ENCODE peak calls at places on chromosomes 6 and 20, in six cellular contexts. C is psoas muscle, Q is lower lobe of right lung, G is ovary, J is cardiac muscle cell, L is IMR-90. W is an unnamed sample.

GRCh38 chr6:149403534-149403933 is 3.5 kb downstream of the SUMO4 start:
- DNase-seq in G (no peak), L (no peak), J (no peak), Q (no peak), C (no peak), W (no peak)

GRCh38 chr6:105642708-105643107 is 239.8 kb upstream of the PREP start:
- DNase-seq in G (no peak), Q (no peak), C (no peak), L (peak; percentile 33), J (no peak), W (no peak)

GRCh38 chr6:124040655-124041054 is 237.0 kb downstream of the NKAIN2 start:
- DNase-seq in Q (no peak), C (no peak), G (no peak), J (no peak), L (no peak), W (no peak)

GRCh38 chr6:27791182-27791939 is 120.8 kb downstream of the OR2B2 start:
- DNase-seq in C (peak; percentile 46), G (peak; percentile 68), Q (no peak), L (peak; percentile 87), J (peak; percentile 10), W (peak; percentile 58)

GRCh38 chr20:23362392-23363256 is 642 bp downstream of the GZF1 start:
- DNase-seq in J (peak; percentile 76), L (peak; percentile 28), G (no peak), Q (peak; percentile 80), C (peak; percentile 64), W (peak; percentile 84)

GRCh38 chr20:9945406-9945805 is 89.4 kb upstream of the ANKEF1 start:
- DNase-seq in L (peak; percentile 2), Q (no peak), J (no peak), C (no peak), G (no peak), W (no peak)

GRCh38 chr20:7654231-7654630 is 286.0 kb downstream of the HAO1 start:
- DNase-seq in J (no peak), G (no peak), L (no peak), Q (no peak), C (no peak), W (no peak)

GRCh38 chr6:120357447-120357846 is 976.8 kb downstream of the TBC1D32 start:
- DNase-seq in C (no peak), L (no peak), J (no peak), Q (no peak), G (no peak), W (no peak)

GRCh38 chr20:19973920-19974620 is 43.1 kb upstream of the NAA20 start:
- DNase-seq in C (peak; percentile 78), L (peak; percentile 81), J (no peak), Q (peak; percentile 71), G (peak; percentile 67), W (peak; percentile 89)
- H3K4me3 ChIP-seq in C (peak overlapping the region; percentile 64), L (peak overlapping the region; percentile 71), J (no peak overlapping the region), Q (peak overlapping the region; percentile 66), G (no peak overlapping the region), W (peak overlapping the region; percentile 40)

DNA sequence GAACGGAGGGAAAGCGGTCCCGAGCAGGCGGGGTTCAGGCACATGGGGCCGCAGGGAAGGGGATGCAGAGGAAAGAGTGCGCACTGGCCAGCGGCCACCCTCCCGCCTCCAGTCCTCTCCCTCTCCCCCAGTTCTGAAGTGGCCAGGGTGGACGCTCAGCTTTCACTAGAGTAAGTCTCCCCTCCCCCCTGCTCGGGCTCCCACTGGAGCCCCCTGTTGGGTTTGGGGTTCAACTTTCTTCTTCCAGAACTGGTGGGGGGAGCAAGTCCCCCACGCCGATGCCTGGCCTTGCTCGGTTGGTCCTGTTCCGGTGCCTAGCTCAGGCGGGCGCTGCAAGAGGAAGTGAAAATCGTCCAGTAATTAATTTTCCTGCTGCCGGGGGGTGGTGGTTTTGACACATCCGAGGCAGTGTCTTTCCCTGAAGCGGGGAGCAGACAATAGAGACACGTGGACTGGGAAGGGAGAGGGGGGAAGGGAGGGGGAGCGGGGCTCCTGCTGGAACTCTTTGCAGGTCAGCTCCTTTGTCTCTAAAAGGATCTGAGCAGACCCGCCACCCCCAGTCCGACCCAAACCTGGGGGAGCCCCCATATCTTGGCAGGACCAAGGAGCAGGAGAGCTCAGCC is 824 bp upstream of the SCRT2 start:
- DNase-seq in C (no peak), Q (no peak), L (no peak), J (no peak), G (no peak), W (peak; percentile 63)
- H3K27me3 ChIP-seq in C (peaks cover 48% of the 10 kb centered on the region), Q (peaks cover 81% of the 10 kb centered on the region), L (peaks cover 54% of the 10 kb centered on the region), J (peaks cover 68% of the 10 kb centered on the region), G (no peaks in the 10 kb centered on the region), W (no peaks in the 10 kb centered on the region)

DNA sequence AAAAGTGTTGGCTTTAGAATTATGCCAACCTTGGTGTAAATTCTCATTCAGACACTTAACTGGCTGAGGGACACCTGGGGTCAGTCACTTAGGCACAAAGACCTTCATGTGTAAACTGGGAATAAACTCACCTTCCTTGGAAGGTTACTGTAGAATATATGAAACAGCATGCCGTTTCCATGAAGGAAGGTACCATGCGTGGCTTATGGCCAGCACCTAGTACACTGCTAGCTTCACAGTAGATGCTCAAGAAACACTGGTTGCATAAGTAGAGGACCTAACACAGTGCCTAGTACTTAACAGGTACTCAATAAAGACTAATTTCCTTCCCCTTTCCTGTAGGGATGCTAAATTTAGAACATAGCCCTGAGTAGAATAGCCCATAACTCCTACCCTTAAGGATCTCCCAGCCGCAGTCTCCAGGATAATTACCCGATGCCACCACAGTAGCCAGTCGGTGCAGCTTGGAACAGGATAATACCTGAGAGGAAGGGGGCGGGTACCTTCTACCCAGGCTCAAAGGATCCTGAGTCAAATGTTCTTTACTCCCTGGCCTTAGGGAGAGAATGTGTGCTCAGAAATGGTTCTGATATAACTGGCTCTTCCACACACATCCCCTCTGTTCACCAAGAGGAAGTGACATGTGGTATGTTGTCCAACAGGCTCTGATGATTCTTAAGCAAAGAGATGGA is 3.6 kb downstream of the BCL2L1 start:
- DNase-seq in G (no peak), J (no peak), Q (no peak), C (no peak), L (no peak), W (no peak)
- H3K4me3 ChIP-seq in G (no peak overlapping the region), J (no peak overlapping the region), Q (peak overlapping the region; percentile 98), C (peak overlapping the region; percentile 85), L (no peak overlapping the region), W (peak overlapping the region; percentile 98)

GRCh38 chr20:63176448-63177133 is 39.3 kb downstream of the YTHDF1 start:
- DNase-seq in G (no peak), L (no peak), C (no peak), Q (no peak), J (no peak), W (no peak)
- H3K27me3 ChIP-seq in G (peaks cover 7% of the 10 kb centered on the region), L (peaks cover 91% of the 10 kb centered on the region), C (peaks cover 92% of the 10 kb centered on the region), Q (peaks cover 90% of the 10 kb centered on the region), J (peaks cover 100% of the 10 kb centered on the region), W (no peaks in the 10 kb centered on the region)

GRCh38 chr6:12313311-12313991 is 23.3 kb downstream of the EDN1 start:
- DNase-seq in G (no peak), J (peak; percentile 28), L (no peak), Q (no peak), C (no peak), W (no peak)
- H3K4me3 ChIP-seq in G (no peak overlapping the region), J (no peak overlapping the region), L (no peak overlapping the region), Q (no peak overlapping the region), C (no peak overlapping the region), W (no peak overlapping the region)

DNA sequence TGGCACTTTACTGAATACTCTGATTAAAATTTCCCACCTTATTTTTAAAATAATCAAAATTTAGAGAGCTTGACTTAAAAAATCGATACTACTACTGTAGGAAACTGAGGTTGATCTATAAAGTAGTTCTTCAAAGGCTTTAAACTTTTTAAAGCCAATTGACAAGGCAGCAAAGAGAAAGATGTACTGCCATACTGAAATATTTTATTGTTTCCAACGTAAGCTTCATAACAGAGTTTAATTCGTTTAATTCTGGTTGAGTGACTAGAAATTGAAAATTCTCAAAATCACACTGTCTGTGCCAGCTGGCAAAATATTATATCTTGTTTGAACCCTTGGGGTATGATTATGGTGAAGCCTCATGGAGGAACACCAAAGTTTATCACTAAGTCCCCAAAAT is 207.6 kb downstream of the UNC5CL start:
- DNase-seq in J (no peak), G (no peak), L (no peak), C (no peak), Q (no peak), W (no peak)
- H3K27me3 ChIP-seq in J (no peaks in the 10 kb centered on the region), G (no peaks in the 10 kb centered on the region), L (peaks cover 2% of the 10 kb centered on the region), C (no peaks in the 10 kb centered on the region), Q (peaks cover 10% of the 10 kb centered on the region), W (peaks cover 2% of the 10 kb centered on the region)

GRCh38 chr6:42781546-42781810 is 374 bp upstream of the BICRAL start:
- DNase-seq in C (no peak), G (no peak), L (peak; percentile 30), Q (no peak), J (peak; percentile 11), W (no peak)
- H3K4me3 ChIP-seq in C (peak overlapping the region; percentile 90), G (peak overlapping the region; percentile 67), L (peak overlapping the region; percentile 96), Q (peak overlapping the region; percentile 73), J (peak overlapping the region; percentile 98), W (peak overlapping the region; percentile 86)

DNA sequence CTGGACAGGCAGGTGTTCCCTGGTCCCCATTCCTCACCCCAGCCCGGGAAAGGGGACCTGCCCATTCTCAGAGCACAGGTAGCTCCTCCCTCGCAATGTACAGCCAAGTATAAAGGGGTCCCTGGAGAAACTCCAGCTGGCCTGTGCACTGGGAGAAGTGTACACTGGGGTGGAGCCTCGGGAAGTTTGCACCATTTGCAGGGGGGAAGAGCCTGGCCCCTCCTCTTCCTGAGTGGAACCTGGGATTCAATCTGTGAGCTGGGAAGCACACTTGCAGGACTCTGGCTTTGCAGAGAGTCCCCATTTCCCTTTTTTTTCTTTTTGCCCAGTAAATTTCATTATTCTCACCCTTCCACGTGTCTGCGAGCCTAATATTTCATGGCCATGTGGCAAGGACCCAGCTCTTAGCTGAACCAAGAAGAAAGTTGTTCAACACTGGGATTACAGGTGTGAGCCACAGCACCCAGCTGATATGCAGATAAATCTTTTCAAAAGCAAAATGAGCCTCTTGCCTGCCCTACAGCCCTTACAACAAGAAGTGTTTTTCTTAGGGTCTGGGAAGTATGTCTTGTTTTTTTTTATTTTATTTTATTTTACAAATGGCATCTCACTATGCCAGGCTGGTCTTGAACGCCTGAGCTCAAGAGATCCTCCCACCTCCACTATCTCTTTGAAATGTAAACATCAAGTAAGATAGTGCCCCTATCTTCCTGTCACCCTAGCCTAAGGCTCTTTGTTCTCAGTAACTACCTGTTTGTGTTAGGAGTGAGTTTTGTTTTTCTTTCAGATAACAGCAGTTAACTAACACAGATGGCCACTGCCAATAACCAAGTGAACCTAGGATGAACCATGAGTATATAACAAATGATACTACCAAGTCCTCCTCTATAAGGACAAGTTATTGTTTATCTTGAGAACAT is 9.3 kb upstream of the RNGTT start:
- DNase-seq in C (no peak), J (no peak), Q (no peak), G (no peak), L (no peak), W (no peak)
- H3K27me3 ChIP-seq in C (no peaks in the 10 kb centered on the region), J (peaks cover 39% of the 10 kb centered on the region), Q (no peaks in the 10 kb centered on the region), G (no peaks in the 10 kb centered on the region), L (peaks cover 3% of the 10 kb centered on the region), W (no peaks in the 10 kb centered on the region)

GRCh38 chr6:43644940-43645612 is at the start of gene RSPH9:
- DNase-seq in J (peak; percentile 88), C (peak; percentile 71), L (peak; percentile 44), Q (peak; percentile 84), G (peak; percentile 63), W (peak; percentile 90)
- H3K4me3 ChIP-seq in J (peak within 1 kb of the TSS; percentile 45), C (peak within 1 kb of the TSS; percentile 68), L (peak within 1 kb of the TSS; percentile 44), Q (peak within 1 kb of the TSS; percentile 61), G (peak within 1 kb of the TSS; percentile 42), W (peak within 1 kb of the TSS; percentile 60)